ENCODE peak calls at places on chromosomes 7 and 10, in eight cellular contexts. N is transverse colon; E is foreskin fibroblast; J is NCI-H1417 treated with DMSO at 0.1 percent for 48 hours; P is GM13977; O is NCI-H1694 treated with DMSO at 0.1 percent for 48 hours; S is glutamatergic neuron; L is stimulated activated CD4-positive, alpha-beta T cell treated with anti-CD3 and anti-CD28 coated beads, Interleukin-12 subunit alpha, Interleukin-12 subunit beta, amount 100 ng/mL, for 4 hours. Q is an unnamed sample.

GRCh38 chr7:143183024-143183423 is at the start of gene TAS2R39:
- DNase-seq in N (no peak), P (no peak), O (no peak), L (no peak), E (no peak), S (no peak), J (no peak), Q (no peak)

GRCh38 chr10:23834096-23834495 is 374.8 kb upstream of the KIAA1217 start:
- DNase-seq in S (no peak), E (no peak), P (no peak), L (no peak), N (no peak), J (no peak), O (no peak), Q (no peak)

GRCh38 chr7:23662124-23662982 is 17.6 kb upstream of the FAM221A start:
- DNase-seq in O (no peak), S (no peak), E (no peak), L (no peak), N (no peak), J (no peak), P (no peak), Q (no peak)

GRCh38 chr7:378041-378420 is 88.1 kb downstream of the FOXL3 start:
- DNase-seq in N (no peak), S (no peak), L (no peak), P (no peak), E (no peak), J (no peak), O (no peak), Q (no peak)

GRCh38 chr10:79101560-79101971 is 32.8 kb downstream of the ZMIZ1 start:
- DNase-seq in E (no peak), S (peak; percentile 68), O (no peak), J (no peak), P (no peak), N (no peak), L (no peak), Q (no peak)

GRCh38 chr7:73895626-73896025 is 34.7 kb downstream of the TMEM270 start:
- DNase-seq in N (no peak), S (no peak), O (no peak), E (no peak), J (no peak), L (no peak), P (no peak), Q (no peak)

GRCh38 chr10:89427629-89428028 is 13.3 kb downstream of the IFIT5 start:
- DNase-seq in O (no peak), J (no peak), N (no peak), L (no peak), E (peak; percentile 72), S (no peak), P (no peak), Q (peak; percentile 55)

GRCh38 chr10:31099664-31100063 is 68.0 kb upstream of the ZNF438 start:
- DNase-seq in N (peak; percentile 68), E (no peak), S (no peak), P (no peak), O (no peak), J (no peak), L (peak; percentile 42), Q (peak; percentile 82)

GRCh38 chr7:80740778-80741545 is 102.5 kb downstream of the CD36 start:
- DNase-seq in P (no peak), S (no peak), N (no peak), J (no peak), L (no peak), O (no peak), E (no peak), Q (peak; percentile 61)

GRCh38 chr7:37730489-37730888 is 46.9 kb downstream of the GPR141 start:
- DNase-seq in J (no peak), S (no peak), E (no peak), L (no peak), N (no peak), O (no peak), P (no peak), Q (peak; percentile 76)

GRCh38 chr7:74217455-74218342 is 7.9 kb downstream of the LAT2 start:
- DNase-seq in S (no peak), O (peak; percentile 43), P (peak; percentile 66), J (no peak), L (no peak), E (no peak), N (peak; percentile 30), Q (no peak)

GRCh38 chr7:73364006-73364728 is 36.2 kb downstream of the FKBP6 start:
- DNase-seq in N (no peak), O (no peak), P (no peak), S (no peak), J (no peak), L (no peak), E (no peak), Q (no peak)

GRCh38 chr7:116588641-116589594 is 64.1 kb downstream of the CAV1 start:
- DNase-seq in P (peak; percentile 9), N (no peak), E (peak; percentile 45), J (peak; percentile 20), O (peak; percentile 71), S (no peak), L (no peak), Q (peak; percentile 77)

GRCh38 chr10:7519351-7519750 is 108.5 kb upstream of the SFMBT2 start:
- DNase-seq in S (no peak), E (no peak), L (no peak), N (no peak), P (no peak), J (no peak), O (no peak), Q (peak; percentile 61)

GRCh38 chr10:62588116-62588515 is 213.9 kb downstream of the ZNF365 start:
- DNase-seq in O (no peak), L (no peak), P (no peak), J (no peak), S (no peak), N (no peak), E (no peak), Q (no peak)

GRCh38 chr10:117094856-117095255 is 43.2 kb downstream of the VAX1 start:
- DNase-seq in L (no peak), E (no peak), N (no peak), J (no peak), S (no peak), O (no peak), P (no peak), Q (no peak)

GRCh38 chr7:33868151-33868550 is 37.2 kb upstream of the BMPER start:
- DNase-seq in S (no peak), E (peak; percentile 79), N (no peak), O (no peak), P (no peak), J (no peak), L (no peak), Q (no peak)

GRCh38 chr7:143047327-143047726 is 4.8 kb upstream of the OR6V1 start:
- DNase-seq in O (no peak), J (no peak), P (no peak), S (no peak), N (no peak), L (no peak), E (no peak), Q (no peak)

GRCh38 chr7:163298-163695 is 29.1 kb upstream of the FAM20C start:
- DNase-seq in P (no peak), E (no peak), S (peak; percentile 12), O (no peak), N (no peak), J (no peak), L (no peak), Q (no peak)

GRCh38 chr10:78955206-78955605 is 113.6 kb upstream of the ZMIZ1 start:
- DNase-seq in P (no peak), L (no peak), N (no peak), O (no peak), E (no peak), J (no peak), S (no peak), Q (no peak)

GRCh38 chr7:26365077-26365896 is 73.6 kb downstream of the SNX10 start:
- DNase-seq in J (peak; percentile 67), L (no peak), O (peak; percentile 90), E (peak; percentile 57), N (peak; percentile 57), S (no peak), P (peak; percentile 34), Q (peak; percentile 66)

GRCh38 chr7:101628522-101628921 is 574 bp downstream of the MYL10 start:
- DNase-seq in P (no peak), O (no peak), J (no peak), N (no peak), S (peak; percentile 82), L (no peak), E (no peak), Q (no peak)

GRCh38 chr7:86745019-86745745 is 101.5 kb downstream of the GRM3 start:
- DNase-seq in S (no peak), J (no peak), N (no peak), L (no peak), E (no peak), O (no peak), P (no peak), Q (no peak)

GRCh38 chr7:141550694-141551079 is 523 bp upstream of the AGK start:
- DNase-seq in P (peak; percentile 21), O (peak; percentile 59), S (peak; percentile 19), N (no peak), E (no peak), J (no peak), L (no peak), Q (no peak)

GRCh38 chr10:117462424-117462792 is 80.1 kb upstream of the EMX2 start:
- DNase-seq in S (no peak), P (no peak), E (no peak), O (no peak), J (no peak), L (no peak), N (peak; percentile 17), Q (no peak)

GRCh38 chr7:1676550-1677071 is 6.5 kb downstream of the ELFN1 start:
- DNase-seq in S (no peak), P (no peak), E (no peak), O (no peak), L (no peak), J (no peak), N (no peak), Q (no peak)

GRCh38 chr7:70634610-70635068 is 497.3 kb upstream of the GALNT17 start:
- DNase-seq in N (no peak), S (no peak), J (no peak), P (no peak), L (no peak), O (no peak), E (peak; percentile 47), Q (no peak)

GRCh38 chr7:131254211-131254610 is 73.5 kb upstream of the MKLN1 start:
- DNase-seq in N (no peak), S (no peak), L (no peak), O (no peak), P (no peak), E (no peak), J (no peak), Q (no peak)

GRCh38 chr7:133784421-133785045 is 342.6 kb upstream of the LRGUK start:
- DNase-seq in P (no peak), E (no peak), J (no peak), S (no peak), O (peak; percentile 47), N (no peak), L (no peak), Q (no peak)